ENCODE peak calls at places on chromosomes 1 and 21, in nine cellular contexts. One of them, this sample, is unnamed.

GRCh38 chr1:5504364-5504740 is 487.9 kb downstream of the NPHP4 start:
- DNase-seq in heart left ventricle: no peak
- DNase-seq in A549: no peak
- DNase-seq in GM13977: no peak
- DNase-seq in IMR-90: no peak
- DNase-seq in activated T-cell treated with anti-CD3 and anti-CD28 coated beads, Interleukin-2, amount 50 U/mL, for 72 hours: no peak
- DNase-seq in T-helper 1 cell: no peak
- DNase-seq in activated CD4-positive, alpha-beta T cell treated with anti-CD3 and anti-CD28 coated beads, Interleukin-2, amount 50 U/mL, for 48 hours: no peak
- DNase-seq in stimulated activated CD8-positive, alpha-beta memory T cell treated with anti-CD3 and anti-CD28 coated beads, Interleukin-7, amount 100 ng/mL, for 24 hours: no peak
- DNase-seq in this sample: no peak

GRCh38 chr1:151693057-151693651 is 23.4 kb downstream of the CELF3 start:
- DNase-seq in heart left ventricle: no peak
- DNase-seq in A549: peak
- DNase-seq in GM13977: no peak
- DNase-seq in IMR-90: peak
- DNase-seq in activated T-cell treated with anti-CD3 and anti-CD28 coated beads, Interleukin-2, amount 50 U/mL, for 72 hours: no peak
- DNase-seq in T-helper 1 cell: no peak
- DNase-seq in activated CD4-positive, alpha-beta T cell treated with anti-CD3 and anti-CD28 coated beads, Interleukin-2, amount 50 U/mL, for 48 hours: no peak
- DNase-seq in stimulated activated CD8-positive, alpha-beta memory T cell treated with anti-CD3 and anti-CD28 coated beads, Interleukin-7, amount 100 ng/mL, for 24 hours: no peak
- DNase-seq in this sample: peak

GRCh38 chr1:18530567-18531502 is 50.1 kb downstream of the KLHDC7A start:
- DNase-seq in heart left ventricle: no peak
- DNase-seq in A549: no peak
- DNase-seq in GM13977: no peak
- DNase-seq in IMR-90: no peak
- DNase-seq in activated T-cell treated with anti-CD3 and anti-CD28 coated beads, Interleukin-2, amount 50 U/mL, for 72 hours: no peak
- DNase-seq in T-helper 1 cell: no peak
- DNase-seq in activated CD4-positive, alpha-beta T cell treated with anti-CD3 and anti-CD28 coated beads, Interleukin-2, amount 50 U/mL, for 48 hours: no peak
- DNase-seq in stimulated activated CD8-positive, alpha-beta memory T cell treated with anti-CD3 and anti-CD28 coated beads, Interleukin-7, amount 100 ng/mL, for 24 hours: no peak
- DNase-seq in this sample: peak

GRCh38 chr1:54199151-54199764 is 572 bp downstream of the CYB5RL start:
- DNase-seq in heart left ventricle: no peak
- DNase-seq in A549: peak
- DNase-seq in GM13977: peak
- DNase-seq in IMR-90: no peak
- DNase-seq in activated T-cell treated with anti-CD3 and anti-CD28 coated beads, Interleukin-2, amount 50 U/mL, for 72 hours: no peak
- DNase-seq in T-helper 1 cell: no peak
- DNase-seq in activated CD4-positive, alpha-beta T cell treated with anti-CD3 and anti-CD28 coated beads, Interleukin-2, amount 50 U/mL, for 48 hours: no peak
- DNase-seq in stimulated activated CD8-positive, alpha-beta memory T cell treated with anti-CD3 and anti-CD28 coated beads, Interleukin-7, amount 100 ng/mL, for 24 hours: no peak
- DNase-seq in this sample: no peak

GRCh38 chr1:226882187-226882586 is 11.8 kb downstream of the PSEN2 start:
- DNase-seq in heart left ventricle: no peak
- DNase-seq in A549: no peak
- DNase-seq in GM13977: no peak
- DNase-seq in IMR-90: no peak
- DNase-seq in activated T-cell treated with anti-CD3 and anti-CD28 coated beads, Interleukin-2, amount 50 U/mL, for 72 hours: no peak
- DNase-seq in T-helper 1 cell: no peak
- DNase-seq in activated CD4-positive, alpha-beta T cell treated with anti-CD3 and anti-CD28 coated beads, Interleukin-2, amount 50 U/mL, for 48 hours: peak
- DNase-seq in stimulated activated CD8-positive, alpha-beta memory T cell treated with anti-CD3 and anti-CD28 coated beads, Interleukin-7, amount 100 ng/mL, for 24 hours: no peak
- DNase-seq in this sample: no peak

GRCh38 chr1:236345728-236346127 is 48.4 kb upstream of the EDARADD start:
- DNase-seq in heart left ventricle: no peak
- DNase-seq in A549: peak
- DNase-seq in GM13977: peak
- DNase-seq in IMR-90: no peak
- DNase-seq in activated T-cell treated with anti-CD3 and anti-CD28 coated beads, Interleukin-2, amount 50 U/mL, for 72 hours: no peak
- DNase-seq in T-helper 1 cell: no peak
- DNase-seq in activated CD4-positive, alpha-beta T cell treated with anti-CD3 and anti-CD28 coated beads, Interleukin-2, amount 50 U/mL, for 48 hours: no peak
- DNase-seq in stimulated activated CD8-positive, alpha-beta memory T cell treated with anti-CD3 and anti-CD28 coated beads, Interleukin-7, amount 100 ng/mL, for 24 hours: no peak
- DNase-seq in this sample: peak

GRCh38 chr21:31993826-31994791 is 121.3 kb downstream of the HUNK start:
- DNase-seq in heart left ventricle: no peak
- DNase-seq in A549: no peak
- DNase-seq in GM13977: no peak
- DNase-seq in IMR-90: peak
- DNase-seq in activated T-cell treated with anti-CD3 and anti-CD28 coated beads, Interleukin-2, amount 50 U/mL, for 72 hours: no peak
- DNase-seq in T-helper 1 cell: no peak
- DNase-seq in activated CD4-positive, alpha-beta T cell treated with anti-CD3 and anti-CD28 coated beads, Interleukin-2, amount 50 U/mL, for 48 hours: no peak
- DNase-seq in stimulated activated CD8-positive, alpha-beta memory T cell treated with anti-CD3 and anti-CD28 coated beads, Interleukin-7, amount 100 ng/mL, for 24 hours: no peak
- DNase-seq in this sample: no peak

GRCh38 chr1:20634594-20635084 is 1.4 kb downstream of the PINK1 start:
- DNase-seq in heart left ventricle: peak
- DNase-seq in A549: no peak
- DNase-seq in GM13977: no peak
- DNase-seq in IMR-90: peak
- DNase-seq in activated T-cell treated with anti-CD3 and anti-CD28 coated beads, Interleukin-2, amount 50 U/mL, for 72 hours: peak
- DNase-seq in T-helper 1 cell: no peak
- DNase-seq in activated CD4-positive, alpha-beta T cell treated with anti-CD3 and anti-CD28 coated beads, Interleukin-2, amount 50 U/mL, for 48 hours: peak
- DNase-seq in stimulated activated CD8-positive, alpha-beta memory T cell treated with anti-CD3 and anti-CD28 coated beads, Interleukin-7, amount 100 ng/mL, for 24 hours: no peak
- DNase-seq in this sample: peak

GRCh38 chr21:45880097-45881068 is 101.2 kb upstream of the COL6A1 start:
- DNase-seq in heart left ventricle: peak
- DNase-seq in A549: peak
- DNase-seq in GM13977: peak
- DNase-seq in IMR-90: peak
- DNase-seq in activated T-cell treated with anti-CD3 and anti-CD28 coated beads, Interleukin-2, amount 50 U/mL, for 72 hours: peak
- DNase-seq in T-helper 1 cell: peak
- DNase-seq in activated CD4-positive, alpha-beta T cell treated with anti-CD3 and anti-CD28 coated beads, Interleukin-2, amount 50 U/mL, for 48 hours: peak
- DNase-seq in stimulated activated CD8-positive, alpha-beta memory T cell treated with anti-CD3 and anti-CD28 coated beads, Interleukin-7, amount 100 ng/mL, for 24 hours: peak
- DNase-seq in this sample: peak

GRCh38 chr1:54559111-54559548 is 11.1 kb downstream of the ACOT11 start:
- DNase-seq in heart left ventricle: no peak
- DNase-seq in A549: no peak
- DNase-seq in GM13977: no peak
- DNase-seq in IMR-90: no peak
- DNase-seq in activated T-cell treated with anti-CD3 and anti-CD28 coated beads, Interleukin-2, amount 50 U/mL, for 72 hours: no peak
- DNase-seq in T-helper 1 cell: no peak
- DNase-seq in activated CD4-positive, alpha-beta T cell treated with anti-CD3 and anti-CD28 coated beads, Interleukin-2, amount 50 U/mL, for 48 hours: no peak
- DNase-seq in stimulated activated CD8-positive, alpha-beta memory T cell treated with anti-CD3 and anti-CD28 coated beads, Interleukin-7, amount 100 ng/mL, for 24 hours: no peak
- DNase-seq in this sample: no peak

GRCh38 chr1:154445040-154445472 is 39.9 kb downstream of the IL6R start:
- DNase-seq in heart left ventricle: no peak
- DNase-seq in A549: peak
- DNase-seq in GM13977: peak
- DNase-seq in IMR-90: peak
- DNase-seq in activated T-cell treated with anti-CD3 and anti-CD28 coated beads, Interleukin-2, amount 50 U/mL, for 72 hours: peak
- DNase-seq in T-helper 1 cell: no peak
- DNase-seq in activated CD4-positive, alpha-beta T cell treated with anti-CD3 and anti-CD28 coated beads, Interleukin-2, amount 50 U/mL, for 48 hours: peak
- DNase-seq in stimulated activated CD8-positive, alpha-beta memory T cell treated with anti-CD3 and anti-CD28 coated beads, Interleukin-7, amount 100 ng/mL, for 24 hours: no peak
- DNase-seq in this sample: peak

GRCh38 chr1:117059334-117059677 is 820 bp upstream of the TTF2 start:
- DNase-seq in heart left ventricle: peak
- DNase-seq in A549: peak
- DNase-seq in GM13977: peak
- DNase-seq in IMR-90: no peak
- DNase-seq in activated T-cell treated with anti-CD3 and anti-CD28 coated beads, Interleukin-2, amount 50 U/mL, for 72 hours: peak
- DNase-seq in T-helper 1 cell: peak
- DNase-seq in activated CD4-positive, alpha-beta T cell treated with anti-CD3 and anti-CD28 coated beads, Interleukin-2, amount 50 U/mL, for 48 hours: peak
- DNase-seq in stimulated activated CD8-positive, alpha-beta memory T cell treated with anti-CD3 and anti-CD28 coated beads, Interleukin-7, amount 100 ng/mL, for 24 hours: peak
- DNase-seq in this sample: peak

GRCh38 chr1:191206808-191207207 is 729.1 kb upstream of the BRINP3 start:
- DNase-seq in heart left ventricle: no peak
- DNase-seq in A549: no peak
- DNase-seq in GM13977: no peak
- DNase-seq in IMR-90: peak
- DNase-seq in activated T-cell treated with anti-CD3 and anti-CD28 coated beads, Interleukin-2, amount 50 U/mL, for 72 hours: no peak
- DNase-seq in T-helper 1 cell: no peak
- DNase-seq in activated CD4-positive, alpha-beta T cell treated with anti-CD3 and anti-CD28 coated beads, Interleukin-2, amount 50 U/mL, for 48 hours: no peak
- DNase-seq in stimulated activated CD8-positive, alpha-beta memory T cell treated with anti-CD3 and anti-CD28 coated beads, Interleukin-7, amount 100 ng/mL, for 24 hours: no peak
- DNase-seq in this sample: peak

GRCh38 chr1:44460107-44460885 is 55.2 kb downstream of the RNF220 start:
- DNase-seq in heart left ventricle: no peak
- DNase-seq in A549: no peak
- DNase-seq in GM13977: no peak
- DNase-seq in IMR-90: no peak
- DNase-seq in activated T-cell treated with anti-CD3 and anti-CD28 coated beads, Interleukin-2, amount 50 U/mL, for 72 hours: no peak
- DNase-seq in T-helper 1 cell: no peak
- DNase-seq in activated CD4-positive, alpha-beta T cell treated with anti-CD3 and anti-CD28 coated beads, Interleukin-2, amount 50 U/mL, for 48 hours: no peak
- DNase-seq in stimulated activated CD8-positive, alpha-beta memory T cell treated with anti-CD3 and anti-CD28 coated beads, Interleukin-7, amount 100 ng/mL, for 24 hours: no peak
- DNase-seq in this sample: no peak

GRCh38 chr1:226657788-226658537 is 81.1 kb downstream of the ITPKB start:
- DNase-seq in heart left ventricle: no peak
- DNase-seq in A549: no peak
- DNase-seq in GM13977: no peak
- DNase-seq in IMR-90: no peak
- DNase-seq in activated T-cell treated with anti-CD3 and anti-CD28 coated beads, Interleukin-2, amount 50 U/mL, for 72 hours: no peak
- DNase-seq in T-helper 1 cell: no peak
- DNase-seq in activated CD4-positive, alpha-beta T cell treated with anti-CD3 and anti-CD28 coated beads, Interleukin-2, amount 50 U/mL, for 48 hours: no peak
- DNase-seq in stimulated activated CD8-positive, alpha-beta memory T cell treated with anti-CD3 and anti-CD28 coated beads, Interleukin-7, amount 100 ng/mL, for 24 hours: no peak
- DNase-seq in this sample: no peak

GRCh38 chr1:151511636-151512215 is 539 bp downstream of the CGN start:
- DNase-seq in heart left ventricle: no peak
- DNase-seq in A549: peak
- DNase-seq in GM13977: peak
- DNase-seq in IMR-90: no peak
- DNase-seq in activated T-cell treated with anti-CD3 and anti-CD28 coated beads, Interleukin-2, amount 50 U/mL, for 72 hours: peak
- DNase-seq in T-helper 1 cell: peak
- DNase-seq in activated CD4-positive, alpha-beta T cell treated with anti-CD3 and anti-CD28 coated beads, Interleukin-2, amount 50 U/mL, for 48 hours: peak
- DNase-seq in stimulated activated CD8-positive, alpha-beta memory T cell treated with anti-CD3 and anti-CD28 coated beads, Interleukin-7, amount 100 ng/mL, for 24 hours: no peak
- DNase-seq in this sample: peak

GRCh38 chr21:46552274-46552673 is 52.6 kb downstream of the S100B start:
- DNase-seq in heart left ventricle: no peak
- DNase-seq in A549: no peak
- DNase-seq in GM13977: no peak
- DNase-seq in IMR-90: no peak
- DNase-seq in activated T-cell treated with anti-CD3 and anti-CD28 coated beads, Interleukin-2, amount 50 U/mL, for 72 hours: no peak
- DNase-seq in T-helper 1 cell: no peak
- DNase-seq in activated CD4-positive, alpha-beta T cell treated with anti-CD3 and anti-CD28 coated beads, Interleukin-2, amount 50 U/mL, for 48 hours: no peak
- DNase-seq in stimulated activated CD8-positive, alpha-beta memory T cell treated with anti-CD3 and anti-CD28 coated beads, Interleukin-7, amount 100 ng/mL, for 24 hours: no peak
- DNase-seq in this sample: no peak

GRCh38 chr1:48338257-48338656 is 115.7 kb downstream of the SLC5A9 start:
- DNase-seq in heart left ventricle: no peak
- DNase-seq in A549: no peak
- DNase-seq in GM13977: no peak
- DNase-seq in IMR-90: no peak
- DNase-seq in activated T-cell treated with anti-CD3 and anti-CD28 coated beads, Interleukin-2, amount 50 U/mL, for 72 hours: no peak
- DNase-seq in T-helper 1 cell: no peak
- DNase-seq in activated CD4-positive, alpha-beta T cell treated with anti-CD3 and anti-CD28 coated beads, Interleukin-2, amount 50 U/mL, for 48 hours: no peak
- DNase-seq in stimulated activated CD8-positive, alpha-beta memory T cell treated with anti-CD3 and anti-CD28 coated beads, Interleukin-7, amount 100 ng/mL, for 24 hours: no peak
- DNase-seq in this sample: no peak

GRCh38 chr1:109642610-109643009 is 13.3 kb upstream of the GSTM4 start:
- DNase-seq in heart left ventricle: no peak
- DNase-seq in A549: no peak
- DNase-seq in GM13977: no peak
- DNase-seq in IMR-90: peak
- DNase-seq in activated T-cell treated with anti-CD3 and anti-CD28 coated beads, Interleukin-2, amount 50 U/mL, for 72 hours: no peak
- DNase-seq in T-helper 1 cell: no peak
- DNase-seq in activated CD4-positive, alpha-beta T cell treated with anti-CD3 and anti-CD28 coated beads, Interleukin-2, amount 50 U/mL, for 48 hours: no peak
- DNase-seq in stimulated activated CD8-positive, alpha-beta memory T cell treated with anti-CD3 and anti-CD28 coated beads, Interleukin-7, amount 100 ng/mL, for 24 hours: no peak
- DNase-seq in this sample: no peak

GRCh38 chr1:15008783-15009709 is 144.5 kb upstream of the TMEM51 start:
- DNase-seq in heart left ventricle: no peak
- DNase-seq in A549: no peak
- DNase-seq in GM13977: no peak
- DNase-seq in IMR-90: peak
- DNase-seq in activated T-cell treated with anti-CD3 and anti-CD28 coated beads, Interleukin-2, amount 50 U/mL, for 72 hours: no peak
- DNase-seq in T-helper 1 cell: no peak
- DNase-seq in activated CD4-positive, alpha-beta T cell treated with anti-CD3 and anti-CD28 coated beads, Interleukin-2, amount 50 U/mL, for 48 hours: no peak
- DNase-seq in stimulated activated CD8-positive, alpha-beta memory T cell treated with anti-CD3 and anti-CD28 coated beads, Interleukin-7, amount 100 ng/mL, for 24 hours: no peak
- DNase-seq in this sample: no peak

GRCh38 chr1:37478890-37479254 is 4.5 kb downstream of the ZC3H12A start:
- DNase-seq in heart left ventricle: no peak
- DNase-seq in A549: no peak
- DNase-seq in GM13977: no peak
- DNase-seq in IMR-90: peak
- DNase-seq in activated T-cell treated with anti-CD3 and anti-CD28 coated beads, Interleukin-2, amount 50 U/mL, for 72 hours: peak
- DNase-seq in T-helper 1 cell: no peak
- DNase-seq in activated CD4-positive, alpha-beta T cell treated with anti-CD3 and anti-CD28 coated beads, Interleukin-2, amount 50 U/mL, for 48 hours: peak
- DNase-seq in stimulated activated CD8-positive, alpha-beta memory T cell treated with anti-CD3 and anti-CD28 coated beads, Interleukin-7, amount 100 ng/mL, for 24 hours: no peak
- DNase-seq in this sample: peak

GRCh38 chr1:62295921-62296451 is 23.2 kb downstream of the KANK4 start:
- DNase-seq in heart left ventricle: no peak
- DNase-seq in A549: no peak
- DNase-seq in GM13977: no peak
- DNase-seq in IMR-90: peak
- DNase-seq in activated T-cell treated with anti-CD3 and anti-CD28 coated beads, Interleukin-2, amount 50 U/mL, for 72 hours: no peak
- DNase-seq in T-helper 1 cell: no peak
- DNase-seq in activated CD4-positive, alpha-beta T cell treated with anti-CD3 and anti-CD28 coated beads, Interleukin-2, amount 50 U/mL, for 48 hours: no peak
- DNase-seq in stimulated activated CD8-positive, alpha-beta memory T cell treated with anti-CD3 and anti-CD28 coated beads, Interleukin-7, amount 100 ng/mL, for 24 hours: no peak
- DNase-seq in this sample: peak

GRCh38 chr1:51237313-51237700 is 1.2 kb downstream of the RNF11 start:
- DNase-seq in heart left ventricle: no peak
- DNase-seq in A549: no peak
- DNase-seq in GM13977: no peak
- DNase-seq in IMR-90: no peak
- DNase-seq in activated T-cell treated with anti-CD3 and anti-CD28 coated beads, Interleukin-2, amount 50 U/mL, for 72 hours: no peak
- DNase-seq in T-helper 1 cell: no peak
- DNase-seq in activated CD4-positive, alpha-beta T cell treated with anti-CD3 and anti-CD28 coated beads, Interleukin-2, amount 50 U/mL, for 48 hours: no peak
- DNase-seq in stimulated activated CD8-positive, alpha-beta memory T cell treated with anti-CD3 and anti-CD28 coated beads, Interleukin-7, amount 100 ng/mL, for 24 hours: no peak
- DNase-seq in this sample: peak

GRCh38 chr1:174131032-174131638 is 28.2 kb upstream of the RABGAP1L start:
- DNase-seq in heart left ventricle: no peak
- DNase-seq in A549: no peak
- DNase-seq in GM13977: no peak
- DNase-seq in IMR-90: no peak
- DNase-seq in activated T-cell treated with anti-CD3 and anti-CD28 coated beads, Interleukin-2, amount 50 U/mL, for 72 hours: no peak
- DNase-seq in T-helper 1 cell: no peak
- DNase-seq in activated CD4-positive, alpha-beta T cell treated with anti-CD3 and anti-CD28 coated beads, Interleukin-2, amount 50 U/mL, for 48 hours: no peak
- DNase-seq in stimulated activated CD8-positive, alpha-beta memory T cell treated with anti-CD3 and anti-CD28 coated beads, Interleukin-7, amount 100 ng/mL, for 24 hours: no peak
- DNase-seq in this sample: no peak

GRCh38 chr1:57831624-57832023 is 407.8 kb upstream of the DAB1 start:
- DNase-seq in heart left ventricle: no peak
- DNase-seq in A549: no peak
- DNase-seq in GM13977: no peak
- DNase-seq in IMR-90: no peak
- DNase-seq in activated T-cell treated with anti-CD3 and anti-CD28 coated beads, Interleukin-2, amount 50 U/mL, for 72 hours: no peak
- DNase-seq in T-helper 1 cell: no peak
- DNase-seq in activated CD4-positive, alpha-beta T cell treated with anti-CD3 and anti-CD28 coated beads, Interleukin-2, amount 50 U/mL, for 48 hours: no peak
- DNase-seq in stimulated activated CD8-positive, alpha-beta memory T cell treated with anti-CD3 and anti-CD28 coated beads, Interleukin-7, amount 100 ng/mL, for 24 hours: no peak
- DNase-seq in this sample: peak

GRCh38 chr1:33473900-33474299 is 1.5 kb downstream of the ZSCAN20 start:
- DNase-seq in heart left ventricle: peak
- DNase-seq in A549: no peak
- DNase-seq in GM13977: no peak
- DNase-seq in IMR-90: no peak
- DNase-seq in activated T-cell treated with anti-CD3 and anti-CD28 coated beads, Interleukin-2, amount 50 U/mL, for 72 hours: no peak
- DNase-seq in T-helper 1 cell: no peak
- DNase-seq in activated CD4-positive, alpha-beta T cell treated with anti-CD3 and anti-CD28 coated beads, Interleukin-2, amount 50 U/mL, for 48 hours: no peak
- DNase-seq in stimulated activated CD8-positive, alpha-beta memory T cell treated with anti-CD3 and anti-CD28 coated beads, Interleukin-7, amount 100 ng/mL, for 24 hours: no peak
- DNase-seq in this sample: peak

GRCh38 chr1:219650880-219651279 is 38.0 kb upstream of the ZC3H11B start:
- DNase-seq in heart left ventricle: no peak
- DNase-seq in A549: no peak
- DNase-seq in GM13977: no peak
- DNase-seq in IMR-90: no peak
- DNase-seq in activated T-cell treated with anti-CD3 and anti-CD28 coated beads, Interleukin-2, amount 50 U/mL, for 72 hours: no peak
- DNase-seq in T-helper 1 cell: no peak
- DNase-seq in activated CD4-positive, alpha-beta T cell treated with anti-CD3 and anti-CD28 coated beads, Interleukin-2, amount 50 U/mL, for 48 hours: no peak
- DNase-seq in stimulated activated CD8-positive, alpha-beta memory T cell treated with anti-CD3 and anti-CD28 coated beads, Interleukin-7, amount 100 ng/mL, for 24 hours: no peak
- DNase-seq in this sample: peak

GRCh38 chr1:152179566-152179965 is 20.5 kb upstream of the RPTN start:
- DNase-seq in heart left ventricle: no peak
- DNase-seq in A549: no peak
- DNase-seq in GM13977: no peak
- DNase-seq in IMR-90: no peak
- DNase-seq in activated T-cell treated with anti-CD3 and anti-CD28 coated beads, Interleukin-2, amount 50 U/mL, for 72 hours: no peak
- DNase-seq in T-helper 1 cell: no peak
- DNase-seq in activated CD4-positive, alpha-beta T cell treated with anti-CD3 and anti-CD28 coated beads, Interleukin-2, amount 50 U/mL, for 48 hours: no peak
- DNase-seq in stimulated activated CD8-positive, alpha-beta memory T cell treated with anti-CD3 and anti-CD28 coated beads, Interleukin-7, amount 100 ng/mL, for 24 hours: no peak
- DNase-seq in this sample: no peak

GRCh38 chr1:117574206-117574835 is 31.5 kb upstream of the TENT5C start:
- DNase-seq in heart left ventricle: peak
- DNase-seq in A549: no peak
- DNase-seq in GM13977: no peak
- DNase-seq in IMR-90: no peak
- DNase-seq in activated T-cell treated with anti-CD3 and anti-CD28 coated beads, Interleukin-2, amount 50 U/mL, for 72 hours: no peak
- DNase-seq in T-helper 1 cell: no peak
- DNase-seq in activated CD4-positive, alpha-beta T cell treated with anti-CD3 and anti-CD28 coated beads, Interleukin-2, amount 50 U/mL, for 48 hours: no peak
- DNase-seq in stimulated activated CD8-positive, alpha-beta memory T cell treated with anti-CD3 and anti-CD28 coated beads, Interleukin-7, amount 100 ng/mL, for 24 hours: no peak
- DNase-seq in this sample: no peak

GRCh38 chr21:37849703-37850102 is 66.6 kb downstream of the KCNJ6 start:
- DNase-seq in heart left ventricle: no peak
- DNase-seq in A549: no peak
- DNase-seq in GM13977: no peak
- DNase-seq in IMR-90: peak
- DNase-seq in activated T-cell treated with anti-CD3 and anti-CD28 coated beads, Interleukin-2, amount 50 U/mL, for 72 hours: no peak
- DNase-seq in T-helper 1 cell: no peak
- DNase-seq in activated CD4-positive, alpha-beta T cell treated with anti-CD3 and anti-CD28 coated beads, Interleukin-2, amount 50 U/mL, for 48 hours: no peak
- DNase-seq in stimulated activated CD8-positive, alpha-beta memory T cell treated with anti-CD3 and anti-CD28 coated beads, Interleukin-7, amount 100 ng/mL, for 24 hours: no peak
- DNase-seq in this sample: peak

GRCh38 chr1:44108241-44108640 is 10.4 kb upstream of the KLF17 start:
- DNase-seq in heart left ventricle: no peak
- DNase-seq in A549: no peak
- DNase-seq in GM13977: no peak
- DNase-seq in IMR-90: peak
- DNase-seq in activated T-cell treated with anti-CD3 and anti-CD28 coated beads, Interleukin-2, amount 50 U/mL, for 72 hours: no peak
- DNase-seq in T-helper 1 cell: no peak
- DNase-seq in activated CD4-positive, alpha-beta T cell treated with anti-CD3 and anti-CD28 coated beads, Interleukin-2, amount 50 U/mL, for 48 hours: no peak
- DNase-seq in stimulated activated CD8-positive, alpha-beta memory T cell treated with anti-CD3 and anti-CD28 coated beads, Interleukin-7, amount 100 ng/mL, for 24 hours: no peak
- DNase-seq in this sample: peak